ENCODE peak calls at places on chromosomes 11 and 22, in seven cellular contexts. K, M, R, G, T, L and B are unnamed samples.

GRCh38 chr11:61627831-61628753 is 47.2 kb upstream of the SYT7 start:
- DNase-seq in R (peak; percentile 79), K (peak; percentile 61), M (peak; percentile 77), G (peak; percentile 80), T (no peak), L (peak; percentile 81), B (no peak)

GRCh38 chr22:39148727-39149535 is 3.5 kb downstream of the CBX7 start:
- DNase-seq in K (peak; percentile 52), R (no peak), M (peak; percentile 50), T (no peak), L (no peak), G (peak; percentile 23), B (peak; percentile 21)

GRCh38 chr11:68051191-68052136 is 12.6 kb downstream of the TCIRG1 start:
- DNase-seq in M (no peak), L (peak; percentile 20), K (no peak), R (no peak), G (no peak), T (no peak), B (no peak)

GRCh38 chr11:1480555-1481482 is 5.8 kb downstream of the MOB2 start:
- DNase-seq in T (no peak), K (no peak), R (no peak), G (no peak), L (no peak), M (no peak), B (no peak)

GRCh38 chr22:29870574-29870973 is 12.4 kb upstream of the MTMR3 start:
- DNase-seq in G (peak; percentile 80), K (no peak), R (no peak), T (no peak), L (peak; percentile 17), M (no peak), B (no peak)

GRCh38 chr11:13110929-13111812 is 102.1 kb downstream of the RASSF10 start:
- DNase-seq in R (peak; percentile 78), G (peak; percentile 86), T (no peak), L (no peak), K (peak; percentile 31), M (no peak), B (no peak)

GRCh38 chr11:46388619-46389449 is 2.7 kb downstream of the CHRM4 start:
- DNase-seq in K (peak; percentile 77), L (no peak), R (no peak), T (no peak), M (no peak), G (no peak), B (no peak)

GRCh38 chr11:16630651-16631050 is 107.8 kb upstream of the C11orf58 start:
- DNase-seq in T (no peak), K (no peak), R (no peak), L (no peak), M (no peak), G (no peak), B (no peak)

GRCh38 chr11:61062181-61062955 is 39.9 kb upstream of the CD5 start:
- DNase-seq in L (no peak), R (no peak), K (no peak), T (no peak), M (no peak), G (no peak), B (no peak)